ENCODE peak calls at places on chromosomes 12 and 14, in nine cellular contexts. Z is D721Med; F is caudate nucleus; G is mucosa of gallbladder; Y is RKO; R is non-pigmented ciliary epithelial cell; S is activated T-cell treated with anti-CD3 and anti-CD28 coated beads, Interleukin-2, amount 50 U/mL, for 24 hours; J is astrocyte of the spinal cord; N is NCI-H1417. B is an unnamed sample.
A peak's percentile ranks its signal among the peaks of the same experiment; 100 is the strongest.

GRCh38 chr14:64844272-64844671 is 35.4 kb downstream of the SPTB start:
- DNase-seq in Z (no peak), F (no peak), G (no peak), Y (no peak), R (no peak), S (no peak), J (no peak), N (no peak), B (no peak)

GRCh38 chr12:49824886-49825285 is 3.3 kb downstream of the NCKAP5L start:
- DNase-seq in Z (no peak), F (no peak), G (no peak), Y (no peak), R (no peak), S (no peak), J (peak; percentile 53), N (no peak), B (no peak)

GRCh38 chr14:54622189-54622958 is 55.4 kb downstream of the SAMD4A start:
- DNase-seq in Z (no peak), F (no peak), G (no peak), Y (no peak), R (no peak), S (peak; percentile 74), J (no peak), N (no peak), B (no peak)

GRCh38 chr14:78448483-78449094 is 278.4 kb downstream of the NRXN3 start:
- DNase-seq in Z (peak; percentile 35), F (no peak), G (peak; percentile 40), Y (peak; percentile 52), R (no peak), S (peak; percentile 31), J (peak; percentile 5), N (peak; percentile 86), B (peak; percentile 14)

GRCh38 chr14:31682768-31683167 is 121.6 kb downstream of the NUBPL start:
- DNase-seq in Z (no peak), F (no peak), G (no peak), Y (no peak), R (no peak), S (no peak), J (no peak), N (no peak), B (no peak)

GRCh38 chr14:72643317-72643801 is 250.5 kb downstream of the DPF3 start:
- DNase-seq in Z (peak; percentile 58), F (no peak), G (peak; percentile 21), Y (peak; percentile 94), R (peak; percentile 97), S (no peak), J (peak; percentile 98), N (no peak), B (peak; percentile 82)

GRCh38 chr12:31582155-31582554 is 8.8 kb downstream of the DENND5B start:
- DNase-seq in Z (no peak), F (no peak), G (no peak), Y (peak; percentile 23), R (no peak), S (no peak), J (peak; percentile 49), N (no peak), B (no peak)

GRCh38 chr12:26156201-26156871 is 31.5 kb upstream of the BHLHE41 start:
- DNase-seq in Z (no peak), F (no peak), G (no peak), Y (no peak), R (no peak), S (no peak), J (no peak), N (no peak), B (no peak)

GRCh38 chr12:54133663-54134375 is 55.0 kb downstream of the SMUG1 start:
- DNase-seq in Z (peak; percentile 5), F (no peak), G (no peak), Y (no peak), R (no peak), S (no peak), J (no peak), N (no peak), B (no peak)

GRCh38 chr12:56935157-56935556 is 949 bp upstream of the SDR9C7 start:
- DNase-seq in Z (no peak), F (no peak), G (no peak), Y (no peak), R (no peak), S (no peak), J (no peak), N (no peak), B (no peak)

GRCh38 chr12:110669193-110669502 is 19.8 kb downstream of the HVCN1 start:
- DNase-seq in Z (no peak), F (no peak), G (no peak), Y (no peak), R (no peak), S (no peak), J (no peak), N (no peak), B (no peak)

GRCh38 chr12:127883013-127883412 is 384.0 kb upstream of the TMEM132C start:
- DNase-seq in Z (no peak), F (no peak), G (no peak), Y (no peak), R (no peak), S (no peak), J (no peak), N (no peak), B (no peak)

GRCh38 chr12:24913130-24913529 is 35.8 kb downstream of the BCAT1 start:
- DNase-seq in Z (no peak), F (no peak), G (no peak), Y (no peak), R (no peak), S (no peak), J (no peak), N (no peak), B (no peak)

GRCh38 chr14:96624661-96625435 is 122.7 kb downstream of the PAPOLA start:
- DNase-seq in Z (no peak), F (no peak), G (no peak), Y (no peak), R (no peak), S (peak; percentile 21), J (no peak), N (no peak), B (no peak)

GRCh38 chr14:99654235-99655000 is 9.5 kb downstream of the HHIPL1 start:
- DNase-seq in Z (peak; percentile 68), F (no peak), G (peak; percentile 70), Y (no peak), R (no peak), S (no peak), J (peak; percentile 78), N (no peak), B (no peak)

GRCh38 chr12:66848967-66849366 is 170.1 kb upstream of the GRIP1 start:
- DNase-seq in Z (no peak), F (no peak), G (no peak), Y (peak; percentile 24), R (no peak), S (no peak), J (no peak), N (no peak), B (no peak)

GRCh38 chr14:31893156-31893813 is 183.8 kb upstream of the ARHGAP5 start:
- DNase-seq in Z (no peak), F (no peak), G (no peak), Y (no peak), R (no peak), S (no peak), J (no peak), N (no peak), B (no peak)

GRCh38 chr12:67705394-67706370 is 57.1 kb downstream of the DYRK2 start:
- DNase-seq in Z (no peak), F (no peak), G (no peak), Y (no peak), R (peak; percentile 73), S (no peak), J (peak; percentile 82), N (no peak), B (no peak)

GRCh38 chr12:131368073-131369071 is 342.5 kb upstream of the SFSWAP start:
- DNase-seq in Z (no peak), F (no peak), G (no peak), Y (no peak), R (no peak), S (peak; percentile 11), J (no peak), N (no peak), B (no peak)

GRCh38 chr12:50081096-50081808 is 3.9 kb upstream of the SMARCD1 start:
- DNase-seq in Z (no peak), F (no peak), G (no peak), Y (no peak), R (no peak), S (no peak), J (no peak), N (no peak), B (no peak)